ENCODE peak calls at places on chromosomes 3 and 15, in four cellular contexts. One of them, this sample, is unnamed.

GRCh38 chr3:43893721-43894120 is 203.0 kb downstream of the ABHD5 start:
- DNase-seq in IMR-90: no peak
- DNase-seq in H9: no peak
- DNase-seq in H1: no peak
- DNase-seq in this sample: no peak

GRCh38 chr15:34348735-34349300 is 5.7 kb downstream of the NUTM1 start:
- DNase-seq in IMR-90: no peak
- DNase-seq in H9: no peak
- DNase-seq in H1: no peak
- DNase-seq in this sample: peak

GRCh38 chr3:104911376-104911775 is 455.3 kb upstream of the ALCAM start:
- DNase-seq in H1: no peak
- DNase-seq in H9: no peak
- DNase-seq in IMR-90: peak
- DNase-seq in this sample: no peak

GRCh38 chr15:45197512-45197911 is 9.7 kb upstream of the SHF start:
- DNase-seq in H9: no peak
- DNase-seq in H1: no peak
- DNase-seq in IMR-90: no peak
- DNase-seq in this sample: no peak

GRCh38 chr15:55630921-55631320 is 42.8 kb upstream of the PYGO1 start:
- DNase-seq in H1: no peak
- DNase-seq in IMR-90: no peak
- DNase-seq in H9: no peak
- DNase-seq in this sample: no peak

GRCh38 chr3:13718437-13718836 is 161.4 kb downstream of the WNT7A start:
- DNase-seq in H1: no peak
- DNase-seq in IMR-90: no peak
- DNase-seq in H9: peak
- DNase-seq in this sample: no peak

GRCh38 chr3:16884084-16884747 is 539 bp upstream of the PLCL2 start:
- DNase-seq in H9: peak
- DNase-seq in IMR-90: peak
- DNase-seq in H1: no peak
- DNase-seq in this sample: peak

GRCh38 chr3:142209655-142210054 is 15.7 kb downstream of the GK5 start:
- DNase-seq in H9: no peak
- DNase-seq in IMR-90: peak
- DNase-seq in H1: no peak
- DNase-seq in this sample: no peak

GRCh38 chr3:127671523-127672428 is 976 bp upstream of the ABTB1 start:
- DNase-seq in H9: no peak
- DNase-seq in H1: no peak
- DNase-seq in IMR-90: no peak
- DNase-seq in this sample: no peak

GRCh38 chr3:121809249-121809648 is 25.6 kb downstream of the IQCB1 start:
- DNase-seq in H9: no peak
- DNase-seq in IMR-90: no peak
- DNase-seq in H1: no peak
- DNase-seq in this sample: no peak

GRCh38 chr3:194508486-194509449 is 22.0 kb upstream of the ATP13A3 start:
- DNase-seq in IMR-90: no peak
- DNase-seq in H9: no peak
- DNase-seq in H1: no peak
- DNase-seq in this sample: no peak

GRCh38 chr3:54882114-54882833 is 45.6 kb downstream of the LRTM1 start:
- DNase-seq in H9: no peak
- DNase-seq in H1: no peak
- DNase-seq in IMR-90: peak
- DNase-seq in this sample: no peak

GRCh38 chr15:62432702-62433398 is 267.8 kb upstream of the C2CD4B start:
- DNase-seq in H9: no peak
- DNase-seq in IMR-90: no peak
- DNase-seq in H1: no peak
- DNase-seq in this sample: no peak

GRCh38 chr3:171778493-171778892 is 31.8 kb downstream of the PLD1 start:
- DNase-seq in H1: no peak
- DNase-seq in IMR-90: no peak
- DNase-seq in H9: no peak
- DNase-seq in this sample: no peak

GRCh38 chr15:61946778-61947177 is 113.5 kb downstream of the VPS13C start:
- DNase-seq in H9: no peak
- DNase-seq in IMR-90: peak
- DNase-seq in H1: no peak
- DNase-seq in this sample: no peak

DNA sequence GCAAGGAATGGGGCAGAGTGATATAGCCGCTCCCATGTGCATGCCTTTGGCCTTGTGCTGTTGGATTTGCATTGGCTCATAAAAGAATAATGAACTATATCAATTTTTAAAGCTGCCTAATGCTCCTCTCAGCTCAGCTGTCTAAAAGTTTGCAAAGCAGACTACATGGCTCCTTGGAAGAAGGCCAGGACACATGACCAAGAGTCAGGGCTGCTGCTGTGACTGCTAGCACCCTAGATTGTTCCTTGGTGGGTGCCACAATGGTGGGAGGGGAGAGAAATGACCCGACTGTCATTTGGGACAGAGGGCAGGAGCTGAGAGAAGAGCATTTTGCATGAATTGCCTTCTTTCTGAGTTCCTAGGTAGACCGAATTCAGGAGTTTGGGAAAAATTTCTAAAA is 307.9 kb downstream of the PDCD6IP start:
- DNase-seq in H9: no peak
- DNase-seq in H1: no peak
- DNase-seq in IMR-90: no peak
- DNase-seq in this sample: no peak
- H3K56ac ChIP-seq in H9: no peak
- H3K56ac ChIP-seq in H1: no peak
- H3K56ac ChIP-seq in IMR-90: no peak
- H3K56ac ChIP-seq in this sample: no peak

GRCh38 chr3:7821858-7822257 is 679.8 kb upstream of the LMCD1 start:
- DNase-seq in IMR-90: no peak
- DNase-seq in H9: no peak
- DNase-seq in H1: no peak
- DNase-seq in this sample: peak

GRCh38 chr3:7817239-7817638 is 684.4 kb upstream of the LMCD1 start:
- DNase-seq in IMR-90: no peak
- DNase-seq in H1: no peak
- DNase-seq in H9: no peak
- DNase-seq in this sample: no peak

GRCh38 chr3:7820969-7821368 is 680.7 kb upstream of the LMCD1 start:
- DNase-seq in IMR-90: no peak
- DNase-seq in H9: no peak
- DNase-seq in H1: no peak
- DNase-seq in this sample: no peak
- H2AK5ac ChIP-seq in IMR-90: no peak
- H2AK5ac ChIP-seq in H9: no peak
- H2AK5ac ChIP-seq in H1: no peak
- H2AK5ac ChIP-seq in this sample: no peak

GRCh38 chr3:71144525-71145253 is 438.8 kb downstream of the FOXP1 start:
- DNase-seq in H1: no peak
- DNase-seq in H9: no peak
- DNase-seq in IMR-90: peak
- DNase-seq in this sample: no peak
- H3K18ac ChIP-seq in H1: peak
- H3K18ac ChIP-seq in H9: no peak
- H3K18ac ChIP-seq in IMR-90: no peak
- H3K18ac ChIP-seq in this sample: no peak

GRCh38 chr3:124783696-124784095 is 53.4 kb downstream of the UMPS start:
- DNase-seq in H1: no peak
- DNase-seq in IMR-90: peak
- DNase-seq in H9: no peak
- DNase-seq in this sample: no peak
- H3K56ac ChIP-seq in H1: no peak
- H3K56ac ChIP-seq in IMR-90: no peak
- H3K56ac ChIP-seq in H9: no peak
- H3K56ac ChIP-seq in this sample: no peak

GRCh38 chr15:68020685-68021084 is 33.4 kb upstream of the PIAS1 start:
- DNase-seq in IMR-90: no peak
- DNase-seq in H1: no peak
- DNase-seq in H9: no peak
- DNase-seq in this sample: no peak
- H2AK5ac ChIP-seq in IMR-90: no peak
- H2AK5ac ChIP-seq in H1: no peak
- H2AK5ac ChIP-seq in H9: no peak
- H2AK5ac ChIP-seq in this sample: no peak

GRCh38 chr3:48695113-48695753 is 9.5 kb upstream of the NCKIPSD start:
- DNase-seq in H1: peak
- DNase-seq in H9: peak
- DNase-seq in IMR-90: peak
- DNase-seq in this sample: peak

GRCh38 chr3:48696156-48696555 is 10.4 kb upstream of the NCKIPSD start:
- DNase-seq in IMR-90: no peak
- DNase-seq in H1: no peak
- DNase-seq in H9: no peak
- DNase-seq in this sample: no peak

GRCh38 chr3:48692551-48692950 is 6.8 kb upstream of the NCKIPSD start:
- DNase-seq in H9: no peak
- DNase-seq in IMR-90: peak
- DNase-seq in H1: no peak
- DNase-seq in this sample: no peak

GRCh38 chr3:48693826-48694225 is 8.1 kb upstream of the NCKIPSD start:
- DNase-seq in H9: no peak
- DNase-seq in H1: no peak
- DNase-seq in IMR-90: no peak
- DNase-seq in this sample: no peak

GRCh38 chr3:48694610-48695051 is 8.9 kb upstream of the NCKIPSD start:
- DNase-seq in H1: no peak
- DNase-seq in H9: no peak
- DNase-seq in IMR-90: peak
- DNase-seq in this sample: peak
- H3K18ac ChIP-seq in H1: peak
- H3K18ac ChIP-seq in H9: peak
- H3K18ac ChIP-seq in IMR-90: peak
- H3K18ac ChIP-seq in this sample: no peak

GRCh38 chr15:51322622-51323296 is 15.6 kb downstream of the CYP19A1 start:
- DNase-seq in H9: no peak
- DNase-seq in IMR-90: no peak
- DNase-seq in H1: no peak
- DNase-seq in this sample: no peak

GRCh38 chr15:51320843-51321242 is 17.6 kb downstream of the CYP19A1 start:
- DNase-seq in IMR-90: no peak
- DNase-seq in H9: no peak
- DNase-seq in H1: no peak
- DNase-seq in this sample: no peak

GRCh38 chr15:51321316-51321715 is 17.1 kb downstream of the CYP19A1 start:
- DNase-seq in H9: no peak
- DNase-seq in IMR-90: no peak
- DNase-seq in H1: no peak
- DNase-seq in this sample: no peak

GRCh38 chr15:51325167-51325566 is 13.2 kb downstream of the CYP19A1 start:
- DNase-seq in IMR-90: no peak
- DNase-seq in H1: no peak
- DNase-seq in H9: no peak
- DNase-seq in this sample: no peak

DNA sequence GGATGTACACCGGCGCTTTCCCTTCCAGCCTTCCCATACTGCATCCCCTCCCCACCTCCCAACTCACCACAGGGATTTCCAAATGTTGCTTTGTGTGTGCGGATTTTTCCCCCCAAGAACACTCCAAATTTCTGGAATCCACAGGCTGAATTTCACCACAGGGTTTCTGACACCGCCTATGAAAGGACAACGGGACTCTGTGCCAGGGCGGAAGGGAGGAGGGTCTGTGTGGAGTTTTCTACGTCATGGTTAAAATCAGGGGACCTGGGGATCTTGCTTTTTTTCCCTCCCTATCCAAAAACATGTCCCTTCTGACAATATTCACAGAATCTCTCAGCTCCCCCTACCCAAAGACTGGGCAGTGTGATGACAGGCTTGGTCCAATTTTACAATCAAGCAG is 14.6 kb downstream of the CYP19A1 start:
- DNase-seq in IMR-90: no peak
- DNase-seq in H9: no peak
- DNase-seq in H1: no peak
- DNase-seq in this sample: no peak
- H3K56ac ChIP-seq in IMR-90: no peak
- H3K56ac ChIP-seq in H9: no peak
- H3K56ac ChIP-seq in H1: no peak
- H3K56ac ChIP-seq in this sample: no peak

GRCh38 chr15:67145710-67146109 is 80.3 kb downstream of the SMAD3 start:
- DNase-seq in H1: no peak
- DNase-seq in H9: no peak
- DNase-seq in IMR-90: no peak
- DNase-seq in this sample: no peak
- H2AK5ac ChIP-seq in H1: no peak
- H2AK5ac ChIP-seq in H9: no peak
- H2AK5ac ChIP-seq in IMR-90: peak
- H2AK5ac ChIP-seq in this sample: no peak

GRCh38 chr3:141065841-141066592 is 14.9 kb downstream of the SPSB4 start:
- DNase-seq in H1: no peak
- DNase-seq in IMR-90: no peak
- DNase-seq in H9: peak
- DNase-seq in this sample: no peak

GRCh38 chr3:141064255-141064926 is 13.2 kb downstream of the SPSB4 start:
- DNase-seq in IMR-90: no peak
- DNase-seq in H1: no peak
- DNase-seq in H9: peak
- DNase-seq in this sample: no peak

GRCh38 chr3:141065258-141065657 is 14.1 kb downstream of the SPSB4 start:
- DNase-seq in H1: no peak
- DNase-seq in IMR-90: no peak
- DNase-seq in H9: peak
- DNase-seq in this sample: no peak

GRCh38 chr3:141067559-141067958 is 16.4 kb downstream of the SPSB4 start:
- DNase-seq in H1: no peak
- DNase-seq in H9: no peak
- DNase-seq in IMR-90: no peak
- DNase-seq in this sample: no peak

GRCh38 chr3:141066593-141066860 is 15.4 kb downstream of the SPSB4 start:
- DNase-seq in IMR-90: no peak
- DNase-seq in H1: no peak
- DNase-seq in H9: no peak
- DNase-seq in this sample: no peak
- H3K18ac ChIP-seq in IMR-90: no peak
- H3K18ac ChIP-seq in H1: no peak
- H3K18ac ChIP-seq in H9: no peak
- H3K18ac ChIP-seq in this sample: no peak

GRCh38 chr3:132803889-132804288 is 81.7 kb upstream of the NPHP3 start:
- DNase-seq in H9: peak
- DNase-seq in IMR-90: no peak
- DNase-seq in H1: peak
- DNase-seq in this sample: peak
- H3K56ac ChIP-seq in H9: no peak
- H3K56ac ChIP-seq in IMR-90: no peak
- H3K56ac ChIP-seq in H1: no peak
- H3K56ac ChIP-seq in this sample: no peak